ENCODE peak calls at places on chromosomes 13 and 19, in seven cellular contexts. P, W, A, N, J, O and E are unnamed samples.

GRCh38 chr19:53646144-53646543 is 14.3 kb downstream of the DPRX start:
- DNase-seq in W (no peak), P (no peak), O (no peak), N (no peak), J (no peak), A (no peak), E (no peak)

GRCh38 chr19:5436101-5436947 is 18.9 kb upstream of the ZNRF4 start:
- DNase-seq in O (no peak), P (peak; percentile 68), A (peak; percentile 20), W (peak; percentile 83), N (peak; percentile 57), J (no peak), E (peak; percentile 15)

GRCh38 chr19:55703790-55704215 is 28.8 kb downstream of the EPN1 start:
- DNase-seq in P (no peak), A (peak; percentile 6), J (no peak), O (peak; percentile 4), N (no peak), W (no peak), E (no peak)

GRCh38 chr19:40600086-40600917 is 867 bp upstream of the LTBP4 start:
- DNase-seq in W (no peak), O (no peak), A (no peak), P (no peak), J (no peak), N (no peak), E (no peak)

GRCh38 chr13:24746618-24747247 is 17.2 kb upstream of the RNF17 start:
- DNase-seq in N (no peak), O (no peak), A (no peak), P (no peak), W (peak; percentile 46), J (no peak), E (no peak)

GRCh38 chr19:38669532-38669931 is 22.1 kb downstream of the ACTN4 start:
- DNase-seq in J (no peak), A (no peak), W (no peak), N (no peak), O (no peak), P (no peak), E (no peak)

GRCh38 chr19:39590265-39590664 is 12.1 kb upstream of the LGALS13 start:
- DNase-seq in J (no peak), O (no peak), N (no peak), P (no peak), A (no peak), W (no peak), E (no peak)

GRCh38 chr13:46953331-46953730 is 56.5 kb upstream of the HTR2A start:
- DNase-seq in P (no peak), N (no peak), A (no peak), W (no peak), O (no peak), J (no peak), E (no peak)

GRCh38 chr19:57566396-57567256 is 7.0 kb upstream of the ZNF550 start:
- DNase-seq in P (peak; percentile 29), J (no peak), N (no peak), W (peak; percentile 11), A (no peak), O (no peak), E (peak; percentile 9)

GRCh38 chr19:19594371-19594770 is 24.1 kb downstream of the PBX4 start:
- DNase-seq in J (no peak), A (no peak), O (no peak), W (no peak), N (no peak), P (no peak), E (no peak)

GRCh38 chr19:46481187-46481586 is 9.8 kb upstream of the PNMA8A start:
- DNase-seq in J (no peak), O (no peak), P (no peak), A (no peak), W (no peak), N (no peak), E (no peak)

GRCh38 chr13:111916201-111916600 is 150.7 kb upstream of the SOX1 start:
- DNase-seq in W (no peak), P (no peak), O (no peak), N (no peak), A (no peak), J (no peak), E (no peak)

GRCh38 chr13:25874907-25875306 is 176.9 kb downstream of the SHISA2 start:
- DNase-seq in P (no peak), W (no peak), N (no peak), A (no peak), O (no peak), J (peak; percentile 37), E (no peak)

GRCh38 chr19:43581467-43581866 is 5.9 kb downstream of the PINLYP start:
- DNase-seq in P (no peak), A (no peak), N (no peak), O (no peak), J (no peak), W (no peak), E (no peak)

GRCh38 chr13:110626510-110626909 is 11.2 kb downstream of the NAXD start:
- DNase-seq in A (no peak), J (no peak), O (no peak), N (no peak), P (no peak), W (no peak), E (no peak)

GRCh38 chr19:10551698-10552301 is 8.1 kb downstream of the ATG4D start:
- DNase-seq in O (no peak), N (no peak), W (peak; percentile 53), J (no peak), A (peak; percentile 49), P (peak; percentile 30), E (peak; percentile 40)

GRCh38 chr19:5290336-5291262 is 50.0 kb downstream of the PTPRS start:
- DNase-seq in O (no peak), P (no peak), A (peak; percentile 81), N (no peak), J (no peak), W (no peak), E (no peak)

GRCh38 chr19:1136201-1136600 is 32.4 kb downstream of the GPX4 start:
- DNase-seq in J (no peak), P (no peak), N (no peak), W (peak; percentile 9), O (no peak), A (no peak), E (no peak)

GRCh38 chr13:73722120-73722519 is 412.1 kb downstream of the KLF12 start:
- DNase-seq in W (peak; percentile 51), P (peak; percentile 51), A (peak; percentile 26), J (peak; percentile 6), N (no peak), O (no peak), E (peak; percentile 55)

GRCh38 chr13:113963376-113963775 is 10.5 kb downstream of the C13orf46 start:
- DNase-seq in A (no peak), N (no peak), J (no peak), P (no peak), O (no peak), W (no peak), E (no peak)

GRCh38 chr13:39890537-39890936 is 235.1 kb downstream of the COG6 start:
- DNase-seq in W (no peak), O (no peak), J (no peak), N (no peak), P (no peak), A (no peak), E (no peak)

GRCh38 chr13:65112123-65113075 is 2117.7 kb downstream of the PCDH9 start:
- DNase-seq in O (no peak), W (peak; percentile 19), J (no peak), A (no peak), P (peak; percentile 36), N (no peak), E (no peak)

GRCh38 chr19:44757735-44758505 is 9.4 kb downstream of the BCL3 start:
- DNase-seq in J (peak; percentile 18), P (no peak), N (no peak), A (no peak), O (no peak), W (peak; percentile 61), E (peak; percentile 81)

GRCh38 chr19:17332677-17333581 is 1.7 kb downstream of the ANO8 start:
- DNase-seq in O (no peak), W (peak; percentile 93), J (peak; percentile 42), N (no peak), P (peak; percentile 84), A (peak; percentile 37), E (peak; percentile 40)

GRCh38 chr19:49064768-49065611 is at the start of gene NTF4:
- DNase-seq in A (no peak), J (no peak), P (no peak), N (peak; percentile 65), W (peak; percentile 43), O (no peak), E (no peak)

GRCh38 chr19:49921871-49922755 is 6.9 kb upstream of the ATF5 start:
- DNase-seq in W (no peak), A (no peak), N (no peak), O (no peak), J (no peak), P (peak; percentile 45), E (peak; percentile 73)

GRCh38 chr19:11694533-11695439 is 44.0 kb downstream of the ZNF823 start:
- DNase-seq in N (peak; percentile 90), A (peak; percentile 94), O (peak; percentile 47), W (peak; percentile 98), J (peak; percentile 83), P (peak; percentile 92), E (peak; percentile 89)

GRCh38 chr13:110495376-110495775 is 66.1 kb downstream of the RAB20 start:
- DNase-seq in J (no peak), P (no peak), W (no peak), N (no peak), O (no peak), A (no peak), E (no peak)

GRCh38 chr13:60679928-60680693 is 283.1 kb downstream of the TDRD3 start:
- DNase-seq in O (no peak), A (no peak), J (no peak), N (no peak), P (no peak), W (peak; percentile 44), E (no peak)